ENCODE peak calls at places on chromosomes 16 and 17, in eight cellular contexts. One of them, this sample, is unnamed.
A peak's percentile ranks its signal among the peaks of the same experiment; 100 is the strongest.

GRCh38 chr16:57092786-57093301 is 461 bp downstream of the CPNE2 start:
- DNase-seq in activated T-helper 2 cell treated with anti-CD3 and anti-CD28 coated beads, Interferon-gamma antibody, Interleukin-2, Interleukin-4, amounts not matched to agents 10 μg/mL and 5 μg/mL and 100 μg/mL, durations not matched to agents 14 hours and 24 hours and 36 hours: peak; percentile 28
- DNase-seq in kidney glomerular epithelial cell: no peak
- DNase-seq in M059J: no peak
- DNase-seq in NCI-H1105: peak; percentile 15
- DNase-seq in stimulated activated effector memory CD8-positive, alpha-beta T cell treated with anti-CD3 and anti-CD28 coated beads, Interleukin-12 subunit alpha, Interleukin-12 subunit beta, amount 100 ng/mL, for 72 hours: peak; percentile 76
- DNase-seq in WTC11: peak; percentile 55
- DNase-seq in HS-5: no peak
- DNase-seq in this sample: no peak

GRCh38 chr16:85825326-85825725 is 25.8 kb downstream of the COX4I1 start:
- DNase-seq in activated T-helper 2 cell treated with anti-CD3 and anti-CD28 coated beads, Interferon-gamma antibody, Interleukin-2, Interleukin-4, amounts not matched to agents 10 μg/mL and 5 μg/mL and 100 μg/mL, durations not matched to agents 14 hours and 24 hours and 36 hours: no peak
- DNase-seq in kidney glomerular epithelial cell: no peak
- DNase-seq in M059J: no peak
- DNase-seq in NCI-H1105: no peak
- DNase-seq in stimulated activated effector memory CD8-positive, alpha-beta T cell treated with anti-CD3 and anti-CD28 coated beads, Interleukin-12 subunit alpha, Interleukin-12 subunit beta, amount 100 ng/mL, for 72 hours: no peak
- DNase-seq in WTC11: peak; percentile 42
- DNase-seq in HS-5: no peak
- DNase-seq in this sample: no peak

GRCh38 chr17:73234746-73235145 is 26.9 kb downstream of the CPSF4L start:
- DNase-seq in activated T-helper 2 cell treated with anti-CD3 and anti-CD28 coated beads, Interferon-gamma antibody, Interleukin-2, Interleukin-4, amounts not matched to agents 10 μg/mL and 5 μg/mL and 100 μg/mL, durations not matched to agents 14 hours and 24 hours and 36 hours: no peak
- DNase-seq in kidney glomerular epithelial cell: no peak
- DNase-seq in M059J: no peak
- DNase-seq in NCI-H1105: no peak
- DNase-seq in stimulated activated effector memory CD8-positive, alpha-beta T cell treated with anti-CD3 and anti-CD28 coated beads, Interleukin-12 subunit alpha, Interleukin-12 subunit beta, amount 100 ng/mL, for 72 hours: no peak
- DNase-seq in WTC11: no peak
- DNase-seq in HS-5: no peak
- DNase-seq in this sample: no peak

GRCh38 chr17:75011788-75012319 is 616 bp upstream of the MRPL58 start:
- DNase-seq in activated T-helper 2 cell treated with anti-CD3 and anti-CD28 coated beads, Interferon-gamma antibody, Interleukin-2, Interleukin-4, amounts not matched to agents 10 μg/mL and 5 μg/mL and 100 μg/mL, durations not matched to agents 14 hours and 24 hours and 36 hours: no peak
- DNase-seq in kidney glomerular epithelial cell: no peak
- DNase-seq in M059J: peak; percentile 61
- DNase-seq in NCI-H1105: no peak
- DNase-seq in stimulated activated effector memory CD8-positive, alpha-beta T cell treated with anti-CD3 and anti-CD28 coated beads, Interleukin-12 subunit alpha, Interleukin-12 subunit beta, amount 100 ng/mL, for 72 hours: no peak
- DNase-seq in WTC11: no peak
- DNase-seq in HS-5: no peak
- DNase-seq in this sample: peak; percentile 95

GRCh38 chr16:88349153-88349902 is 33.4 kb upstream of the ZNF469 start:
- DNase-seq in activated T-helper 2 cell treated with anti-CD3 and anti-CD28 coated beads, Interferon-gamma antibody, Interleukin-2, Interleukin-4, amounts not matched to agents 10 μg/mL and 5 μg/mL and 100 μg/mL, durations not matched to agents 14 hours and 24 hours and 36 hours: no peak
- DNase-seq in kidney glomerular epithelial cell: no peak
- DNase-seq in M059J: no peak
- DNase-seq in NCI-H1105: no peak
- DNase-seq in stimulated activated effector memory CD8-positive, alpha-beta T cell treated with anti-CD3 and anti-CD28 coated beads, Interleukin-12 subunit alpha, Interleukin-12 subunit beta, amount 100 ng/mL, for 72 hours: no peak
- DNase-seq in WTC11: no peak
- DNase-seq in HS-5: no peak
- DNase-seq in this sample: no peak

GRCh38 chr17:36072431-36073121 is 8.5 kb downstream of the CCL18 start:
- DNase-seq in activated T-helper 2 cell treated with anti-CD3 and anti-CD28 coated beads, Interferon-gamma antibody, Interleukin-2, Interleukin-4, amounts not matched to agents 10 μg/mL and 5 μg/mL and 100 μg/mL, durations not matched to agents 14 hours and 24 hours and 36 hours: peak; percentile 44
- DNase-seq in kidney glomerular epithelial cell: peak; percentile 17
- DNase-seq in M059J: peak; percentile 9
- DNase-seq in NCI-H1105: peak; percentile 39
- DNase-seq in stimulated activated effector memory CD8-positive, alpha-beta T cell treated with anti-CD3 and anti-CD28 coated beads, Interleukin-12 subunit alpha, Interleukin-12 subunit beta, amount 100 ng/mL, for 72 hours: peak; percentile 97
- DNase-seq in WTC11: peak; percentile 83
- DNase-seq in HS-5: no peak
- DNase-seq in this sample: peak; percentile 8

GRCh38 chr16:23377071-23377931 is 75.2 kb downstream of the SCNN1B start:
- DNase-seq in activated T-helper 2 cell treated with anti-CD3 and anti-CD28 coated beads, Interferon-gamma antibody, Interleukin-2, Interleukin-4, amounts not matched to agents 10 μg/mL and 5 μg/mL and 100 μg/mL, durations not matched to agents 14 hours and 24 hours and 36 hours: no peak
- DNase-seq in kidney glomerular epithelial cell: no peak
- DNase-seq in M059J: no peak
- DNase-seq in NCI-H1105: no peak
- DNase-seq in stimulated activated effector memory CD8-positive, alpha-beta T cell treated with anti-CD3 and anti-CD28 coated beads, Interleukin-12 subunit alpha, Interleukin-12 subunit beta, amount 100 ng/mL, for 72 hours: no peak
- DNase-seq in WTC11: no peak
- DNase-seq in HS-5: no peak
- DNase-seq in this sample: no peak

GRCh38 chr16:27811881-27812280 is 251.6 kb downstream of the GSG1L start:
- DNase-seq in activated T-helper 2 cell treated with anti-CD3 and anti-CD28 coated beads, Interferon-gamma antibody, Interleukin-2, Interleukin-4, amounts not matched to agents 10 μg/mL and 5 μg/mL and 100 μg/mL, durations not matched to agents 14 hours and 24 hours and 36 hours: no peak
- DNase-seq in kidney glomerular epithelial cell: no peak
- DNase-seq in M059J: no peak
- DNase-seq in NCI-H1105: no peak
- DNase-seq in stimulated activated effector memory CD8-positive, alpha-beta T cell treated with anti-CD3 and anti-CD28 coated beads, Interleukin-12 subunit alpha, Interleukin-12 subunit beta, amount 100 ng/mL, for 72 hours: no peak
- DNase-seq in WTC11: no peak
- DNase-seq in HS-5: no peak
- DNase-seq in this sample: no peak

This sample was measured in G401.